ENCODE peak calls at places on chromosomes 16 and 17, in five cellular contexts. O, U, L, W and H are unnamed samples.

GRCh38 chr17:9971991-9972390 is 66.9 kb upstream of the RCVRN start:
- DNase-seq in O (peak), U (peak), L (peak), W (no peak), H (peak)

GRCh38 chr17:17712268-17712924 is 31.1 kb downstream of the RAI1 start:
- DNase-seq in O (no peak), U (peak), L (peak), W (no peak), H (no peak)

GRCh38 chr16:11211061-11211976 is 44.7 kb downstream of the SOCS1 start:
- DNase-seq in O (no peak), U (no peak), L (no peak), W (no peak), H (no peak)

GRCh38 chr16:11978080-11978479 is 1.5 kb downstream of the SNX29 start:
- DNase-seq in O (no peak), U (no peak), L (no peak), W (no peak), H (no peak)

GRCh38 chr17:82400830-82401229 is 17.3 kb upstream of the HEXD start:
- DNase-seq in O (peak), U (no peak), L (no peak), W (no peak), H (no peak)

GRCh38 chr16:18984425-18985005 is 781 bp downstream of the TMC7 start:
- DNase-seq in O (no peak), U (no peak), L (no peak), W (no peak), H (peak)

GRCh38 chr17:64781394-64781793 is 119.3 kb upstream of the SMURF2 start:
- DNase-seq in O (peak), U (no peak), L (no peak), W (peak), H (no peak)

GRCh38 chr17:17778308-17779014 is 58.3 kb downstream of the SREBF1 start:
- DNase-seq in O (peak), U (peak), L (peak), W (no peak), H (peak)

GRCh38 chr17:68963958-68964357 is 8.8 kb upstream of the ABCA8 start:
- DNase-seq in O (no peak), U (no peak), L (no peak), W (no peak), H (peak)

GRCh38 chr16:17439580-17439979 is 31.2 kb downstream of the XYLT1 start:
- DNase-seq in O (no peak), U (no peak), L (no peak), W (no peak), H (no peak)

GRCh38 chr16:9144106-9144505 is 52.7 kb downstream of the HAPSTR1 start:
- DNase-seq in O (no peak), U (no peak), L (no peak), W (no peak), H (no peak)

GRCh38 chr17:63488851-63489250 is 12.0 kb downstream of the ACE start:
- DNase-seq in O (no peak), U (no peak), L (no peak), W (peak), H (no peak)

GRCh38 chr16:56610609-56611111 is 2.3 kb downstream of the MT2A start:
- DNase-seq in O (no peak), U (no peak), L (peak), W (no peak), H (peak)

GRCh38 chr16:56608876-56609462 is 585 bp downstream of the MT2A start:
- DNase-seq in O (no peak), U (no peak), L (no peak), W (no peak), H (peak)

GRCh38 chr16:56609463-56609921 is 1.1 kb downstream of the MT2A start:
- DNase-seq in O (no peak), U (peak), L (peak), W (no peak), H (peak)

GRCh38 chr16:56611281-56611833 is 3.0 kb downstream of the MT2A start:
- DNase-seq in O (peak), U (peak), L (peak), W (peak), H (peak)

DNA sequence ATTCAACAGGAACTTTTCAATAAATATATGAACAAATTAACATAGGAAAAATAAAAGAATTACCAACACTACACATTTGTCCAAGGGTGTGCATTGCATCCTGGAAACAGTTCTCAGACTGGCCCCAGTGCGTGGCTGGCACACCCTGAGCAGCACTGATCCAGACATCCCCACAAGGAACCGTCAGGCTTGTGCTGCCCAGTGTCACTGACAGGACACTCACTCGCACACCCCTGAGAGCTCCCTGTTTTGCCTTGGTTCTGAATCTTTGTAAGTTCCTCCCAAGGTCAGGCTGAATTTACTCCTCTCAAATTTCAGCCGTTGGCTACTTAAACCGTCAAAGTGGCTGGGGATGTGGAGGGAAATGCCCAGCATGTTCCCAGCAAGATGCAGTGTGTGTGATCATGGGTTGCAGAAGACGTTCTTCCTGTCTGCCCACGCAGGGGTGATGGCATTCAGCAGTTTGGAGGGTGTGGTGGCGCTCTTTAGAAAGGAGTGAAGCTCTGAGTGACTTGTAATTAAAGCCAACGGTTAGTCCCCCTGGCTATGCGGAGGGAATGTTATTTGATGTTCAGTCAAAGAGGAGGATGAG is 1.7 kb downstream of the MT2A start:
- DNase-seq in O (no peak), U (peak), L (peak), W (peak), H (peak)
- H3K4me3 ChIP-seq in O (peak), U (peak), L (peak), W (no peak), H (peak)

DNA sequence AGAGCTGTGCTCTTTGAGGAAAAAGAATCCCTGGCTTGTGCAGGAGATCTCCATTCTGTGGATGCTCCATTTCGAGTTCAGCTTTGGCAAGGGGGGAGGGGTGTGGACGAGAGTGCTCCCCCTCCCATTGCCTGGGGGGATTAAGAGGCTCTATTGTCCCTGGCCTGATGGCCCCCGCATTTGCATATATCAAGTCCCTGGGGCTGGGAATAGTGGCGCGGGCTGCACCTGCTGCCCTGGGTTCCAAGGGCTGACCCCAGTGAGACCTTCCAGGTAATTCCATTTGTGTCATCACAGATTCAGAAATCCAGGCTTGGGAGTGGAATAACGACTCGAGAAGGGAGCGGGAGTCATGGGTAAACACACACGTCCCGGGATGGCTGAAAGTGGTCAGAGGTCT is 479.2 kb downstream of the HS3ST3B1 start:
- DNase-seq in O (no peak), U (no peak), L (no peak), W (no peak), H (no peak)
- H3K4me3 ChIP-seq in O (no peak), U (no peak), L (no peak), W (no peak), H (no peak)

DNA sequence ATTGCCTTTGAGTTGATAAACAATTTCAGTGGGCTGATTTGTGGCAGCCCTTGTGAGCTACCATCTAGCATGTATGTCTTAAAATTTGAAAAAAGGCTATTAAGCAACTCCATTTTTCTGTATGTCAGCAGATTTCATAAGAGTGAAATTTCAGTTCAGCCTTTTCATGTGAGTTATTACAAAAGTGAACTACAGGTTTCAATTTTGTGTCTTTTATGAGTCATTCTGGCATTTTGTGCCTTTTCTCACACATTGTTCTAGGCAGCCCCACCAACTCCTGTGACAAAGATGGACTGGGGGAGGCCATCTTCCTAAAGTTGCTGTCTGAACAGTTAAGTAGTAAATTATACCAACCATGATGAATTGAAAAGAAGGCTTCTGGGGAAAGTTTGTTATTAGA is 52.1 kb downstream of the USP10 start:
- DNase-seq in O (no peak), U (peak), L (peak), W (no peak), H (no peak)
- H3K4me3 ChIP-seq in O (no peak), U (no peak), L (no peak), W (no peak), H (no peak)

GRCh38 chr16:71289732-71290062 is 495 bp upstream of the CMTR2 start:
- DNase-seq in O (no peak), U (no peak), L (no peak), W (no peak), H (no peak)
- H3K4me3 ChIP-seq in O (peak), U (peak), L (peak), W (peak), H (peak)

DNA sequence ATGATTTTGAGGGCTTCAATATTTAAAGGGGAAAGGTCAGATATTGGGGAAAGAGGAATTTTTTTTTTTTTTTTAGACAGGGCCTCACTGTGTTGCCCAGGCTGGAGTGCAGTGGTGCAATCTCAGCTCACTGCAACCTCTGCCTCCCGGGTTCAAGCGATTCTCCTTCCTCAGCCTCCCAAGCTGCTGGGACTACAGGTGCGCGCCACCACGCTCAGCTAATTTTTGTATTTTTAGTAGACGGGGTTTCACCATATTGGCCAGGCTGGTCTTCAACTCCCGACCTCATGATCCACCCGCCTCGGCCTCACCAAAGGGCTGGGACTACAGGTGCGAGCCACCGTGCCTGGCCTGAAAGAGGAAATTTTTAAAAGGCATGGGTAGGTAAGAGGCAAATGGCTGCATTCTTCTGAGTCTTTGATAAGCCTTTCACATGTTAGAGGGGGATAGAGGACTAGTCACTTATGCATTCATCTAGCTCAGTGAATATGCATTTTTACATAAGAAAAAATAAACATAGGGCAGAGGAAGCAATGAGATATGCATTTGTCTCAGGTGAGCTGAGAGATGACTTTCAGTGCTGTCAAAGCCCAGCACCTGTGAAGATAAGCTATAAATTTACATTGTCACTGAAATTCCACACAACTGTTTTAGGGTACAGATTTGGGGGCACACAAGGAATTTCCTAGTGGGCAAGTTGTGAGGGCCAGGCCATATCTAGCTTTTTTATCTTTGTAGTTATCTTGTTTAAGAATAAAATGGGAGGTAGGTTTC is 1.1 kb upstream of the FCSK start:
- DNase-seq in O (no peak), U (no peak), L (no peak), W (no peak), H (no peak)
- H3K4me3 ChIP-seq in O (peak), U (peak), L (peak), W (peak), H (peak)